ENCODE peak calls at places on chromosomes 3 and 15, in nine cellular contexts. P, T, S, L, K, V, O, D and E are unnamed samples.

GRCh38 chr3:13080591-13080990 is 7.4 kb upstream of the IQSEC1 start:
- DNase-seq in P (peak), T (no peak), S (peak), L (no peak), K (no peak), V (no peak), O (no peak), D (no peak), E (no peak)

GRCh38 chr3:192901435-192901834 is 16.2 kb downstream of the MB21D2 start:
- DNase-seq in P (peak), T (no peak), S (peak), L (no peak), K (no peak), V (no peak), O (peak), D (no peak), E (no peak)

GRCh38 chr3:184040010-184040409 is 8.5 kb downstream of the HTR3D start:
- DNase-seq in P (peak), T (peak), S (peak), L (peak), K (no peak), V (peak), O (peak), D (no peak), E (no peak)

GRCh38 chr3:54278960-54279359 is 156.6 kb downstream of the CACNA2D3 start:
- DNase-seq in P (peak), T (no peak), S (peak), L (peak), K (no peak), V (no peak), O (peak), D (no peak), E (no peak)

GRCh38 chr15:66425837-66426236 is 39.1 kb downstream of the MAP2K1 start:
- DNase-seq in P (no peak), T (no peak), S (no peak), L (no peak), K (no peak), V (no peak), O (no peak), D (no peak), E (no peak)

GRCh38 chr3:174329321-174329720 is 529.8 kb upstream of the NAALADL2 start:
- DNase-seq in P (peak), T (no peak), S (peak), L (no peak), K (no peak), V (no peak), O (peak), D (no peak), E (no peak)

GRCh38 chr3:58532794-58533220 is 4.2 kb downstream of the ACOX2 start:
- DNase-seq in P (peak), T (peak), S (peak), L (peak), K (peak), V (peak), O (peak), D (peak), E (peak)

GRCh38 chr3:196968233-196969000 is at the start of gene PIGZ:
- DNase-seq in P (peak), T (peak), S (peak), L (peak), K (no peak), V (no peak), O (peak), D (no peak), E (no peak)

GRCh38 chr15:20349774-20350498 is 191.7 kb downstream of the GOLGA6L6 start:
- DNase-seq in P (no peak), T (no peak), S (no peak), L (peak), K (no peak), V (no peak), O (no peak), D (no peak), E (no peak)

GRCh38 chr3:127373701-127374625 is 86.1 kb upstream of the PRR20G start:
- DNase-seq in P (no peak), T (no peak), S (no peak), L (no peak), K (no peak), V (no peak), O (peak), D (no peak), E (peak)

GRCh38 chr3:180961087-180961486 is 28.4 kb downstream of the DNAJC19 start:
- DNase-seq in P (no peak), T (no peak), S (no peak), L (no peak), K (no peak), V (no peak), O (no peak), D (no peak), E (no peak)

GRCh38 chr15:70875001-70875782 is 17.0 kb downstream of the THAP10 start:
- DNase-seq in P (peak), T (no peak), S (peak), L (peak), K (no peak), V (peak), O (peak), D (no peak), E (no peak)

GRCh38 chr3:136667081-136667480 is 85.1 kb downstream of the STAG1 start:
- DNase-seq in P (no peak), T (no peak), S (no peak), L (peak), K (no peak), V (no peak), O (no peak), D (no peak), E (no peak)

GRCh38 chr3:169494982-169495381 is 168.5 kb downstream of the MECOM start:
- DNase-seq in P (no peak), T (no peak), S (no peak), L (no peak), K (no peak), V (no peak), O (no peak), D (no peak), E (no peak)

GRCh38 chr3:104584702-104585101 is 782.0 kb upstream of the ALCAM start:
- DNase-seq in P (no peak), T (no peak), S (no peak), L (no peak), K (no peak), V (no peak), O (peak), D (no peak), E (peak)

GRCh38 chr3:181692850-181693154 is 18.9 kb upstream of the SOX2 start:
- DNase-seq in P (no peak), T (no peak), S (no peak), L (no peak), K (no peak), V (no peak), O (no peak), D (no peak), E (no peak)

GRCh38 chr15:88664151-88664778 is 25.4 kb downstream of the ISG20 start:
- DNase-seq in P (no peak), T (no peak), S (no peak), L (no peak), K (no peak), V (peak), O (no peak), D (no peak), E (peak)